ENCODE peak calls at places on chromosomes 13 and 19, in five cellular contexts. K, V, O, U and D are unnamed samples.

GRCh38 chr19:30023330-30023729 is 81.3 kb downstream of the URI1 start:
- DNase-seq in K (no peak), O (no peak), U (no peak), V (no peak), D (no peak)

GRCh38 chr19:42421591-42422031 is 5.6 kb downstream of the LIPE start:
- DNase-seq in O (no peak), K (no peak), U (no peak), V (no peak), D (peak)

GRCh38 chr13:113179374-113180230 is 21.2 kb downstream of the PROZ start:
- DNase-seq in K (no peak), V (no peak), O (no peak), U (no peak), D (no peak)

GRCh38 chr13:98439136-98439828 is 137.6 kb downstream of the STK24 start:
- DNase-seq in K (no peak), O (no peak), U (no peak), V (no peak), D (no peak)

GRCh38 chr13:51221674-51222509 is at the start of gene FAM124A:
- DNase-seq in V (no peak), U (no peak), K (peak), O (no peak), D (no peak)

GRCh38 chr13:32060319-32060924 is 28.8 kb downstream of the FRY start:
- DNase-seq in U (no peak), K (peak), O (no peak), V (no peak), D (no peak)

GRCh38 chr13:59834801-59835200 is 328.9 kb downstream of the DIAPH3 start:
- DNase-seq in U (no peak), K (no peak), O (peak), V (no peak), D (peak)

GRCh38 chr13:109764474-109765292 is 21.7 kb downstream of the IRS2 start:
- DNase-seq in U (no peak), K (peak), O (no peak), V (no peak), D (no peak)

GRCh38 chr19:29854033-29854432 is 42.2 kb downstream of the CCNE1 start:
- DNase-seq in V (no peak), U (no peak), K (no peak), O (no peak), D (no peak)

GRCh38 chr13:40982772-40983171 is 36.3 kb downstream of the ELF1 start:
- DNase-seq in K (no peak), V (peak), O (no peak), U (no peak), D (peak)

GRCh38 chr19:38134538-38135149 is 89.4 kb downstream of the DPF1 start:
- DNase-seq in U (no peak), V (no peak), O (no peak), K (no peak), D (peak)

GRCh38 chr19:29509456-29509855 is 16.3 kb upstream of the VSTM2B start:
- DNase-seq in K (no peak), U (peak), V (no peak), O (no peak), D (no peak)

GRCh38 chr13:33744589-33745369 is 73.2 kb upstream of the RFC3 start:
- DNase-seq in V (no peak), K (no peak), O (no peak), U (no peak), D (peak)

GRCh38 chr13:94764576-94765321 is 52.4 kb upstream of the SOX21 start:
- DNase-seq in V (no peak), U (no peak), O (no peak), K (no peak), D (no peak)

GRCh38 chr13:53060840-53061485 is 32.4 kb downstream of the OLFM4 start:
- DNase-seq in U (no peak), O (no peak), V (no peak), K (no peak), D (no peak)

GRCh38 chr19:55283548-55284393 is at the start of gene BRSK1:
- DNase-seq in O (no peak), U (no peak), K (peak), V (no peak), D (peak)

GRCh38 chr13:52695856-52696255 is 43.2 kb downstream of the SUGT1 start:
- DNase-seq in V (no peak), O (peak), K (no peak), U (no peak), D (peak)

GRCh38 chr13:113358653-113359052 is 5.3 kb downstream of the GRTP1 start:
- DNase-seq in U (no peak), K (no peak), V (no peak), O (no peak), D (no peak)

GRCh38 chr13:72726721-72727416 is 560 bp downstream of the MZT1 start:
- DNase-seq in V (peak), U (peak), O (no peak), K (peak), D (peak)

GRCh38 chr13:93248627-93249047 is 22.0 kb downstream of the GPC6 start:
- DNase-seq in U (no peak), O (no peak), V (no peak), K (peak), D (peak)

GRCh38 chr19:39671739-39672363 is 16.1 kb downstream of the LGALS16 start:
- DNase-seq in O (peak), V (peak), U (no peak), K (peak), D (peak)

GRCh38 chr19:10855879-10856522 is 7.8 kb downstream of the C19orf38 start:
- DNase-seq in U (no peak), K (no peak), V (no peak), O (no peak), D (no peak)

GRCh38 chr19:5282926-5283325 is 57.7 kb downstream of the PTPRS start:
- DNase-seq in K (no peak), V (no peak), O (no peak), U (no peak), D (no peak)

GRCh38 chr13:25992076-25992475 is 59.7 kb downstream of the SHISA2 start:
- DNase-seq in K (no peak), V (no peak), O (no peak), U (no peak), D (no peak)

GRCh38 chr19:1027020-1027952 is 878 bp downstream of the CNN2 start:
- DNase-seq in V (peak), K (peak), O (no peak), U (no peak), D (peak)

GRCh38 chr13:109835321-109835720 is 48.9 kb upstream of the IRS2 start:
- DNase-seq in U (no peak), K (no peak), V (no peak), O (no peak), D (no peak)

GRCh38 chr19:28296506-28296905 is 916.4 kb downstream of the UQCRFS1 start:
- DNase-seq in O (peak), K (no peak), U (no peak), V (no peak), D (peak)

GRCh38 chr13:112893570-112894422 is 75.2 kb upstream of the MCF2L start:
- DNase-seq in O (no peak), V (peak), U (peak), K (peak), D (peak)

GRCh38 chr19:40862785-40863184 is 12.5 kb upstream of the CYP2A6 start:
- DNase-seq in O (peak), U (no peak), K (no peak), V (no peak), D (no peak)

GRCh38 chr19:1745589-1746031 is 7.7 kb upstream of the ONECUT3 start:
- DNase-seq in O (no peak), V (no peak), K (no peak), U (no peak), D (peak)

GRCh38 chr19:4649392-4650094 is 10.2 kb downstream of the TNFAIP8L1 start:
- DNase-seq in U (no peak), K (no peak), V (no peak), O (no peak), D (no peak)

GRCh38 chr13:94607056-94607455 is 5.4 kb downstream of the GPR180 start:
- DNase-seq in U (no peak), O (no peak), K (no peak), V (no peak), D (no peak)

GRCh38 chr13:63124863-63125262 is 1709.2 kb upstream of the PCDH20 start:
- DNase-seq in K (no peak), V (no peak), O (no peak), U (no peak), D (peak)

GRCh38 chr19:40716031-40716654 is 543 bp downstream of the COQ8B start:
- DNase-seq in V (no peak), U (no peak), K (no peak), O (no peak), D (no peak)

GRCh38 chr19:16268676-16269319 is 55.8 kb upstream of the KLF2 start:
- DNase-seq in O (no peak), V (no peak), U (no peak), K (no peak), D (no peak)

GRCh38 chr13:42041017-42041683 is 7.3 kb upstream of the DGKH start:
- DNase-seq in U (peak), V (no peak), O (no peak), K (peak), D (peak)

GRCh38 chr13:42038661-42039456 is 9.6 kb upstream of the DGKH start:
- DNase-seq in V (no peak), U (peak), K (no peak), O (no peak), D (no peak)

GRCh38 chr13:42040730-42041016 is 7.8 kb upstream of the DGKH start:
- DNase-seq in U (no peak), V (no peak), K (no peak), O (no peak), D (no peak)

GRCh38 chr13:42039457-42039945 is 8.9 kb upstream of the DGKH start:
- DNase-seq in V (no peak), U (no peak), K (no peak), O (no peak), D (no peak)

GRCh38 chr13:42039946-42040729 is 8.3 kb upstream of the DGKH start:
- DNase-seq in U (peak), O (peak), K (peak), V (peak), D (peak)
- TF ChIP-seq CTCF in U (no peak), O (no peak), K (no peak), V (no peak), D (peak)

DNA sequence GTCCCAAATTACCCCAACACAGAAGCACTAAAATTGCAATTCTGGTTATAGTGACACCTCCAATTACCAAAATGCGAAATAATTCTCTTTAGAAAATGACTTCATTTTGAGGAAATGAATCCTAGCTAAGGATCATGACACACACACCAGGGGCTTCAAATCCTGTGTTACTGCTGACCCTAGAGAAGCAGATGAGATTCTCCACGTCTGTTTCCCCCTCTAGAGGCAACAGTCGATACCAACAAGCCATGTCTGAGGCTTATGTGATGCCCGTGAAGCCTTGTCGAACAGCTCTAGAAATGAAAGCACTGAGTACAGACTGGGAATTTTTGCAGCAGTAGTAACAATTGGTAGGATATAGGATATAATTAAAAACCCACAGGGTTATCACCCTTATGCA is 153.6 kb upstream of the TMTC4 start:
- DNase-seq in K (peak), V (no peak), O (no peak), U (no peak), D (no peak)
- TF ChIP-seq CTCF in K (peak), V (no peak), O (no peak), U (no peak), D (no peak)

GRCh38 chr19:50629194-50629593 is 10.5 kb downstream of the SYT3 start:
- DNase-seq in V (no peak), U (no peak), O (no peak), K (no peak), D (no peak)

GRCh38 chr19:50629801-50630200 is 9.9 kb downstream of the SYT3 start:
- DNase-seq in V (no peak), U (no peak), K (no peak), O (no peak), D (no peak)

GRCh38 chr19:50633973-50634372 is 5.7 kb downstream of the SYT3 start:
- DNase-seq in V (no peak), K (no peak), O (no peak), U (no peak), D (no peak)

GRCh38 chr19:50633359-50633758 is 6.3 kb downstream of the SYT3 start:
- DNase-seq in K (no peak), O (no peak), V (no peak), U (no peak), D (no peak)

GRCh38 chr19:50632151-50632835 is 7.4 kb downstream of the SYT3 start:
- DNase-seq in V (no peak), U (no peak), O (no peak), K (no peak), D (no peak)
- TF ChIP-seq CTCF in V (no peak), U (no peak), O (no peak), K (peak), D (no peak)

DNA sequence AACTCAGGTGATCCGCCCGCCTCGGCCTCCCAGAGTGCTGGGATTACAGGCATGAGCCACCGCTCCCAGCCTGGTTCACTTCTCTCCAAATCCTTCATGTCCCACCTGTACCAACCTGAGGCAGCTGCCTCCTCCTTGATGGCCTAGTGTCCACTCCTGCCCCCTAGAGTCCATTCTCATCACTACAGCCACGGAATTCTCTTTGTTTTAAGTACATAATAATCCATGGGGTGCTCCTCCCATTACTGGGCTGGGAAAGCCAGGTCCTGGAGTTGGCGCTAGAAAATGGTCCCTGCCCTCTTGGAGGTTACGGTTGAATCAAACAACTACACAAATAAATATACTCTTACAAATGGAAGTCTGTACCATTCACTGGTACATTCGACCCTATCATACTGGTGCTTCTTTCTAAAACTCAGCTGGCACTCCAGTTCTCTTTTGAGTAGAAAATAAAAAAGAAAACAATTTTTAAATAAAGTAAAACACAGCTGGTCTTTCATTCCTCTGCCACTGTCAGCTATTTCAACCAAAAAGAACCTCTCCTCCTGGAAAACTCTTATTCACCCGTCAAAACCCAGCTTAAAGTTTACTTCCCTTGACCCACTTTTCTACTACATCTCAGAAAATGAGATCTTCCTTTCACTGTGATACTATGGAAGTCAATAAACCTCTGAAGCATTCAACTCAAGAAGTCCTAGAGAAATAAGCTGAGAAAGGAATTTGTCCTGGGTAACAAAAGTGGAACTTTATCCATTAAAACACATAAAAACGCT is 22.4 kb upstream of the ARHGEF18 start:
- DNase-seq in V (no peak), U (no peak), K (peak), O (no peak), D (peak)
- TF ChIP-seq CTCF in V (peak), U (no peak), K (peak), O (peak), D (peak)

GRCh38 chr19:12792048-12792852 is 964 bp downstream of the JUNB start:
- DNase-seq in V (peak), O (no peak), K (peak), U (peak), D (peak)
- TF ChIP-seq CTCF in V (no peak), O (no peak), K (no peak), U (no peak), D (no peak)

GRCh38 chr19:50311723-50312635 is 17.2 kb downstream of the KCNC3 start:
- DNase-seq in U (peak), K (peak), O (no peak), V (no peak), D (no peak)
- TF ChIP-seq CTCF in U (no peak), K (no peak), O (no peak), V (no peak), D (no peak)

DNA sequence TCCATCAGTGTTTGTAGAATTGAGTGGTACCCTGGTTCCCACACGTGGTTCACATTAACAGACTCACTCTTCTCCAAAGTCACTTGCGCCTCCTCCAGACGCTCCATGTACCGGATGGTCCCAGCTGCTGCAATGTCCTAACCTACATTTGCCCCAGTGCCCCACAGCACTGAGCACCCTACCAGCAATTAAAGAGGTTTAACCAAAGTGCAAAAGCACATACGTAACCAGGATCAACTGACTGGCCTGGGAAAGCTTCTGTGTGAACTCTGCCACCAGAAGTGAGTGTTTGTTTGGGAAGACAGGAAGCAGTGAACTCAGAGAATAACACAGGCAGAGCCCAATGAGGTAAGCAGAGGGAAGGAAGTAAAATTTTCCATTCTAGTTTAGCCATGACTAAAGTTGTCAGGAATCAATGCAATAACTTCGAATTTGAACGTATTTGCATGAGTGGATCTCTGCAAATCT is 7.3 kb upstream of the MEDAG start:
- DNase-seq in K (no peak), V (no peak), O (peak), U (no peak), D (peak)
- TF ChIP-seq CTCF in K (no peak), V (no peak), O (no peak), U (no peak), D (no peak)

GRCh38 chr19:8654591-8655339 is 24.3 kb downstream of the NFILZ start:
- DNase-seq in V (peak), U (peak), O (no peak), K (peak), D (peak)
- TF ChIP-seq CTCF in V (peak), U (peak), O (peak), K (peak), D (peak)

DNA sequence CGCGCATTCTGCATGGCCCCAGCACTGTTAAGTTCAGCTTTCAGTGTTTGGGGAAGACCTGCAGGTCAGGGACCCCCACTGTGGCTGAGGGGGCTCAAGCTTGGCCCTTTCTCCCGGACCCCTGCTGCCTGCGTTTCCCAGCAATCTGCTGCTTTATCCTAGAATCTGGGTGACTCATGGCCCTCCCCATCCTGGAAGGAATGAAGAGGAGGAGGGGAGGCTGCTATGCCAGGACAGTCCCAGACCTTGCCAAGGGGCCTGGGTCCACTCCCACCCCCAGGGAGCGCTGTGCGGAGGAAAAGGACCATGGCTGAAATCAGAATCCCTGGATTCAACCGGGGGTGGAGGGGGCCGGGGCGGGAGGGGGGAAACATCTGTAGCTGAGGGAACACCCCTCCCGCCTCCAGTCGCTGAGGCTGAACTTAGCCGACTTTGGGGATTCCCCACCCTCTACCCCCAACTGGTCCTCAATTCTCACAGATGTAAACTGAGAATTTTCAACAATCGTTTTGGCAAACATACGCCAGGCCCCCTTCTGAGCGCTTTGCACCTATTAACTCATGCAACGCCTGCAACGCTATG is 20.6 kb downstream of the ZNF114 start:
- DNase-seq in O (no peak), K (no peak), U (no peak), V (no peak), D (peak)
- TF ChIP-seq CTCF in O (no peak), K (peak), U (no peak), V (no peak), D (peak)